ENCODE peak calls at places on chromosomes 7 and 10, in six cellular contexts. C is RWPE1, S is nephron progenitor cell, H is brain microvascular endothelial cell, E is MCF 10A, J is colonic mucosa. Q is an unnamed sample.

GRCh38 chr10:104767745-104768144 is 126.7 kb downstream of the SORCS3 start:
- DNase-seq in H (no peak), C (no peak), E (peak; percentile 30), S (no peak), J (no peak), Q (no peak)

GRCh38 chr10:103153765-103154197 is 39.3 kb downstream of the NT5C2 start:
- DNase-seq in E (peak; percentile 38), J (no peak), C (no peak), S (no peak), H (no peak), Q (no peak)

GRCh38 chr7:132472463-132473120 is 103.7 kb downstream of the PLXNA4 start:
- DNase-seq in E (peak; percentile 42), C (peak; percentile 7), S (peak; percentile 55), H (no peak), J (no peak), Q (peak; percentile 81)

GRCh38 chr7:75967573-75967997 is 26.8 kb downstream of the TMEM120A start:
- DNase-seq in H (no peak), S (no peak), J (peak; percentile 47), C (no peak), E (no peak), Q (no peak)

GRCh38 chr7:29987083-29987482 is 2.5 kb downstream of the SCRN1 start:
- DNase-seq in J (no peak), H (no peak), E (peak; percentile 3), S (no peak), C (no peak), Q (no peak)

GRCh38 chr10:49096890-49097445 is 18.4 kb downstream of the VSTM4 start:
- DNase-seq in H (no peak), C (no peak), J (no peak), E (no peak), S (no peak), Q (no peak)

GRCh38 chr7:20275637-20276036 is 55.1 kb upstream of the ITGB8 start:
- DNase-seq in J (no peak), E (no peak), C (no peak), S (no peak), H (no peak), Q (no peak)

GRCh38 chr7:12738665-12739064 is 51.2 kb downstream of the ARL4A start:
- DNase-seq in H (no peak), J (no peak), S (no peak), C (no peak), E (no peak), Q (no peak)

GRCh38 chr10:34094961-34095360 is 720.1 kb downstream of the PARD3 start:
- DNase-seq in H (no peak), C (no peak), J (no peak), S (no peak), E (no peak), Q (no peak)

GRCh38 chr7:151428393-151429231 is 11.3 kb downstream of the CRYGN start:
- DNase-seq in H (peak; percentile 44), J (no peak), E (no peak), S (peak; percentile 74), C (no peak), Q (no peak)

GRCh38 chr10:14487511-14487909 is 156.8 kb upstream of the FRMD4A start:
- DNase-seq in S (no peak), E (no peak), H (no peak), C (no peak), J (no peak), Q (no peak)

GRCh38 chr7:47338031-47338430 is 243.9 kb downstream of the TNS3 start:
- DNase-seq in E (peak; percentile 17), H (no peak), C (no peak), S (no peak), J (no peak), Q (no peak)

GRCh38 chr7:47336178-47337020 is 245.5 kb downstream of the TNS3 start:
- DNase-seq in E (peak; percentile 88), S (no peak), J (no peak), H (no peak), C (peak; percentile 95), Q (no peak)

GRCh38 chr7:47337021-47337492 is 244.9 kb downstream of the TNS3 start:
- DNase-seq in S (no peak), H (no peak), J (no peak), E (no peak), C (no peak), Q (no peak)

GRCh38 chr7:47335557-47336177 is 246.2 kb downstream of the TNS3 start:
- DNase-seq in E (no peak), C (no peak), J (no peak), S (no peak), H (no peak), Q (no peak)

DNA sequence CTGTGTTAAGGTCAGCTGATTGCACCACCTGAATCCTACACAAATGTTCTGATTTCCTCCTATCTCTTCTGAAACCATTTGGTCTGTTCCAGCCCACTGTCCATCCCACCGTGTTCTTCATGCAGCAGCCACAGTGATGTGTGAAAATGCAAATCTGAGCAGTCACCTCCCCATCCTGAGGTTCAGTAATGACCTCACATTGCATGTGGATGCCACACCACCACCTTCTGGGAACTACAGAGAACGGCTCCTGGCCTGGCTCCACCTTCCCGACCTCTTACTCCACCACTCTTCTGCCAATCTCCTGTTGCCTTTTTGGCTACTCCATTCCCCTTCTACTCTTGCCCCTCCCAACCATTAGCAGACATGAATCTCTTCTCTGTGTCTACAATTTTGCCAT is 244.4 kb downstream of the TNS3 start:
- DNase-seq in H (no peak), J (no peak), S (no peak), E (peak; percentile 64), C (no peak), Q (no peak)
- TF ChIP-seq CTCF in H (peak; percentile 16), J (no peak), S (no peak), E (no peak), C (no peak), Q (no peak)

DNA sequence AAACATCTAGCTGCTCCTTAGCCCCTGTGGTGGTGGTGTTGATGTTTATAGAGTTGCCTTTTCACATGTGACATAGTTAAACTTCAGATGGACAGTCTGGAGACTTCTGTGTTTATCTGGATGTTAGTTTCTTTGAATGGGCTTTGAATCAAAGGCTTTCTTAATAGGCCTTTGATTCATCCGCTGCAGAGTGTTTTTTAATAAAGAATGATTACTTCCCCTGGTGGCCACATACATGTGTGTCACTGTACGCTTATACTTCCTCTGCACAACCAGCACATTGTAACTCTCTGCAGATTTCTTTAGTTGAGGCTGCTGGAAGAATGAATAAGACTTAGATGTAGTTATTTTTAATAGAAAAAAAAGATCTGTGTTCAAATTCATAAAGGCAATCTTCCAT is 221.1 kb downstream of the DYNC1I1 start:
- DNase-seq in E (no peak), S (no peak), H (no peak), C (no peak), J (no peak), Q (no peak)
- TF ChIP-seq CTCF in E (no peak), S (peak; percentile 15), H (peak; percentile 31), C (no peak), J (peak; percentile 13), Q (no peak)

GRCh38 chr7:31938650-31939049 is 131.6 kb downstream of the PDE1C start:
- DNase-seq in J (no peak), C (peak; percentile 57), S (no peak), H (peak; percentile 20), E (peak; percentile 22), Q (no peak)
- TF ChIP-seq CTCF in J (no peak), C (no peak), S (no peak), H (peak; percentile 62), E (peak; percentile 23), Q (peak; percentile 37)

GRCh38 chr7:2660359-2661095 is 27.5 kb upstream of the AMZ1 start:
- DNase-seq in C (no peak), S (no peak), J (no peak), E (no peak), H (no peak), Q (no peak)
- TF ChIP-seq CTCF in C (peak; percentile 30), S (peak; percentile 14), J (no peak), E (peak; percentile 27), H (peak; percentile 62), Q (peak; percentile 45)

GRCh38 chr10:24394479-24395190 is 185.7 kb downstream of the KIAA1217 start:
- DNase-seq in H (no peak), C (no peak), S (no peak), J (no peak), E (no peak), Q (no peak)
- TF ChIP-seq CTCF in H (no peak), C (no peak), S (no peak), J (no peak), E (no peak), Q (no peak)

GRCh38 chr7:15684036-15684815 is 2.3 kb downstream of the MEOX2 start:
- DNase-seq in C (no peak), E (no peak), J (no peak), S (no peak), H (no peak), Q (no peak)

GRCh38 chr7:15682751-15683150 is 3.7 kb downstream of the MEOX2 start:
- DNase-seq in C (no peak), H (no peak), J (no peak), S (no peak), E (no peak), Q (no peak)

GRCh38 chr7:15685358-15686181 is 913 bp downstream of the MEOX2 start:
- DNase-seq in C (no peak), J (peak; percentile 27), H (no peak), E (no peak), S (peak; percentile 56), Q (peak; percentile 54)

GRCh38 chr7:15686209-15686956 is at the start of gene MEOX2:
- DNase-seq in E (no peak), H (peak; percentile 29), S (peak; percentile 68), J (peak; percentile 50), C (no peak), Q (peak; percentile 41)

DNA sequence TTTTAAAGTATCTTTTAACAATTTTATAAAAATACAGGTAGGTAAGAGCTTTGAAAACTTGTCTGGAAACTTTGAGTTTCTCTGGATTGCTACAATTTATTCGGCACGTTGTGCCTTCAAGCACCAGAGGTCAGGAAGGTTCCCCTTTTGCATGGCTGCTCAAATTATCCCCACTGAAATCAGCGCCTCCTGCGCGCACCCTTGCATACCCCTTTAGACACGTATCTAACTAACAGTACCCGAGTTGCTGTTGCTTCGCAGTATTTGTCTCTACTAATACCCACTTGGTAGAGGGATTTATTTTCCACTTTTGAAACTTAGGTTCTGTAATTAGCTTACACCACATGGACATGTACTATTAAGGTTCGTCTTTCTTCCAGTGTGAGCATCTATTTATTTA is 1.6 kb downstream of the MEOX2 start:
- DNase-seq in S (peak; percentile 11), J (no peak), H (no peak), E (no peak), C (no peak), Q (no peak)
- TF ChIP-seq CTCF in S (no peak), J (no peak), H (no peak), E (no peak), C (no peak), Q (no peak)

GRCh38 chr7:7254319-7254718 is 72.0 kb downstream of the C1GALT1 start:
- DNase-seq in H (no peak), C (no peak), E (no peak), S (no peak), J (no peak), Q (no peak)
- TF ChIP-seq CTCF in H (no peak), C (no peak), E (no peak), S (no peak), J (no peak), Q (no peak)

GRCh38 chr10:53209941-53210611 is 437.5 kb upstream of the MBL2 start:
- DNase-seq in E (peak; percentile 49), H (no peak), S (no peak), J (no peak), C (peak; percentile 8), Q (no peak)
- TF ChIP-seq CTCF in E (peak; percentile 45), H (peak; percentile 15), S (peak; percentile 56), J (no peak), C (no peak), Q (peak; percentile 41)